ENCODE peak calls at places on chromosomes 13 and 19, in four cellular contexts. A, E, O and L are unnamed samples.
A peak's percentile ranks its signal among the peaks of the same experiment; 100 is the strongest.

GRCh38 chr13:113091211-113091771 is 14.3 kb upstream of the F7 start:
- DNase-seq in A (no peak), E (no peak), O (no peak), L (no peak)

GRCh38 chr19:18379803-18380747 is 5.9 kb upstream of the GDF15 start:
- DNase-seq in A (no peak), E (peak; percentile 87), O (peak; percentile 75), L (peak; percentile 75)

GRCh38 chr13:71320452-71320851 is 546.6 kb downstream of the DACH1 start:
- DNase-seq in A (no peak), E (no peak), O (no peak), L (no peak)

GRCh38 chr13:31437975-31438374 is 238.2 kb downstream of the B3GLCT start:
- DNase-seq in A (no peak), E (no peak), O (no peak), L (no peak)

GRCh38 chr19:29858000-29858596 is 46.3 kb downstream of the CCNE1 start:
- DNase-seq in A (no peak), E (no peak), O (peak; percentile 17), L (no peak)

GRCh38 chr19:55486971-55487883 is 1.0 kb upstream of the SSC5D start:
- DNase-seq in A (peak; percentile 29), E (peak; percentile 80), O (no peak), L (no peak)

GRCh38 chr13:89880201-89880600 is 1467.3 kb upstream of the MIR17HG start:
- DNase-seq in A (no peak), E (no peak), O (no peak), L (no peak)

GRCh38 chr13:63198076-63198475 is 1782.4 kb upstream of the PCDH20 start:
- DNase-seq in A (no peak), E (no peak), O (no peak), L (peak; percentile 3)

GRCh38 chr19:4638330-4638729 is 986 bp upstream of the TNFAIP8L1 start:
- DNase-seq in A (no peak), E (peak; percentile 81), O (no peak), L (no peak)

GRCh38 chr13:49610176-49610575 is 18.1 kb upstream of the ARL11 start:
- DNase-seq in A (no peak), E (peak; percentile 27), O (no peak), L (peak; percentile 69)

GRCh38 chr13:92807343-92807742 is 419.3 kb upstream of the GPC6 start:
- DNase-seq in A (no peak), E (no peak), O (no peak), L (no peak)

GRCh38 chr19:2488942-2489731 is 13.2 kb downstream of the GADD45B start:
- DNase-seq in A (no peak), E (peak; percentile 72), O (no peak), L (no peak)

GRCh38 chr19:1019616-1019961 is 1.3 kb downstream of the TMEM259 start:
- DNase-seq in A (no peak), E (no peak), O (no peak), L (no peak)

GRCh38 chr13:73338389-73338788 is 279.6 kb downstream of the KLF5 start:
- DNase-seq in A (no peak), E (no peak), O (no peak), L (no peak)

GRCh38 chr13:99281811-99282263 is 23.7 kb upstream of the GPR18 start:
- DNase-seq in A (no peak), E (peak; percentile 42), O (no peak), L (no peak)

GRCh38 chr19:8146877-8147575 is 2.4 kb downstream of the FBN3 start:
- DNase-seq in A (no peak), E (no peak), O (no peak), L (no peak)

GRCh38 chr13:26017932-26018690 is 33.7 kb downstream of the SHISA2 start:
- DNase-seq in A (no peak), E (no peak), O (no peak), L (no peak)

GRCh38 chr19:58480831-58481230 is 4.7 kb downstream of the ZNF446 start:
- DNase-seq in A (no peak), E (no peak), O (no peak), L (no peak)

GRCh38 chr13:110269509-110270185 is 37.3 kb downstream of the COL4A1 start:
- DNase-seq in A (no peak), E (no peak), O (no peak), L (no peak)

GRCh38 chr19:47110521-47111080 is 3.0 kb downstream of the ZC3H4 start:
- DNase-seq in A (peak; percentile 37), E (no peak), O (no peak), L (no peak)

GRCh38 chr13:53142301-53142700 is 113.7 kb downstream of the OLFM4 start:
- DNase-seq in A (no peak), E (no peak), O (no peak), L (no peak)

GRCh38 chr19:33502991-33503790 is 18.4 kb downstream of the PEPD start:
- DNase-seq in A (no peak), E (no peak), O (no peak), L (no peak)

GRCh38 chr19:31339405-31339804 is 9.8 kb downstream of the TSHZ3 start:
- DNase-seq in A (no peak), E (no peak), O (no peak), L (no peak)

GRCh38 chr13:50393641-50394040 is 378.4 kb downstream of the KCNRG start:
- DNase-seq in A (no peak), E (no peak), O (no peak), L (peak; percentile 46)

GRCh38 chr19:40348961-40349507 is 539 bp downstream of the PLD3 start:
- DNase-seq in A (no peak), E (no peak), O (peak; percentile 9), L (peak; percentile 8)

GRCh38 chr13:75316427-75316826 is 165.5 kb downstream of the TBC1D4 start:
- DNase-seq in A (no peak), E (no peak), O (no peak), L (no peak)

GRCh38 chr19:45995715-45996385 is 583 bp downstream of the CCDC61 start:
- DNase-seq in A (no peak), E (no peak), O (no peak), L (no peak)

GRCh38 chr13:112326821-112327370 is 49.3 kb upstream of the SPACA7 start:
- DNase-seq in A (no peak), E (no peak), O (no peak), L (no peak)

GRCh38 chr19:53182202-53182601 is 11.0 kb downstream of the ZNF665 start:
- DNase-seq in A (no peak), E (no peak), O (no peak), L (no peak)

GRCh38 chr13:23902975-23903905 is 5.9 kb upstream of the C1QTNF9B start:
- DNase-seq in A (no peak), E (no peak), O (no peak), L (no peak)

GRCh38 chr19:40702337-40703012 is 12.0 kb upstream of the NUMBL start:
- DNase-seq in A (no peak), E (no peak), O (no peak), L (no peak)

GRCh38 chr13:46296465-46296822 is 84.7 kb downstream of the LRRC63 start:
- DNase-seq in A (no peak), E (no peak), O (no peak), L (no peak)

GRCh38 chr13:95641291-95641811 is 3.2 kb downstream of the DZIP1 start:
- DNase-seq in A (no peak), E (no peak), O (no peak), L (peak; percentile 23)

GRCh38 chr19:10818306-10819123 is 17.5 kb downstream of the TMED1 start:
- DNase-seq in A (no peak), E (no peak), O (no peak), L (no peak)